ENCODE peak calls at places on chromosomes 16 and 17, in eight cellular contexts. L is coronary artery, N is mucosa of descending colon, A is body of pancreas, Q is MM.1S, M is lung, R is AG09319, J is cardiac muscle cell. O is an unnamed sample.

GRCh38 chr16:47051031-47051430 is 77.6 kb upstream of the DNAJA2 start:
- DNase-seq in L (no peak), N (no peak), A (no peak), Q (no peak), M (no peak), R (no peak), J (no peak), O (no peak)

GRCh38 chr17:37813753-37814152 is 68.9 kb upstream of the HNF1B start:
- DNase-seq in L (no peak), N (no peak), A (no peak), Q (no peak), M (no peak), R (peak), J (no peak), O (no peak)

GRCh38 chr17:13266596-13266995 is 248.8 kb upstream of the ELAC2 start:
- DNase-seq in L (no peak), N (no peak), A (no peak), Q (no peak), M (no peak), R (peak), J (no peak), O (no peak)

GRCh38 chr16:58377932-58378331 is 14.3 kb upstream of the GINS3 start:
- DNase-seq in L (no peak), N (no peak), A (no peak), Q (no peak), M (no peak), R (no peak), J (peak), O (no peak)

GRCh38 chr17:46199379-46199778 is 6.2 kb upstream of the KANSL1 start:
- DNase-seq in L (no peak), N (no peak), A (no peak), Q (no peak), M (no peak), R (no peak), J (peak), O (no peak)

GRCh38 chr16:9311303-9311954 is 220.0 kb downstream of the HAPSTR1 start:
- DNase-seq in L (no peak), N (peak), A (peak), Q (no peak), M (no peak), R (no peak), J (no peak), O (no peak)

GRCh38 chr17:46974086-46974485 is 5.0 kb downstream of the RPRML start:
- DNase-seq in L (no peak), N (no peak), A (no peak), Q (no peak), M (no peak), R (no peak), J (no peak), O (no peak)

GRCh38 chr17:7393613-7394451 is 493 bp downstream of the PLSCR3 start:
- DNase-seq in L (no peak), N (peak), A (no peak), Q (peak), M (no peak), R (no peak), J (peak), O (peak)

GRCh38 chr17:61325382-61326073 is 74.1 kb upstream of the TBX2 start:
- DNase-seq in L (no peak), N (no peak), A (no peak), Q (no peak), M (no peak), R (no peak), J (no peak), O (no peak)

GRCh38 chr17:4933646-4934045 is 1.6 kb downstream of the GP1BA start:
- DNase-seq in L (no peak), N (peak), A (no peak), Q (no peak), M (no peak), R (no peak), J (no peak), O (no peak)

GRCh38 chr17:4935650-4936049 is 3.6 kb downstream of the GP1BA start:
- DNase-seq in L (no peak), N (peak), A (no peak), Q (no peak), M (no peak), R (no peak), J (no peak), O (no peak)

GRCh38 chr17:4932756-4933155 is 679 bp downstream of the GP1BA start:
- DNase-seq in L (no peak), N (peak), A (no peak), Q (no peak), M (no peak), R (no peak), J (no peak), O (no peak)

GRCh38 chr17:4936436-4936835 is 3.4 kb downstream of the SLC25A11 start:
- DNase-seq in L (no peak), N (no peak), A (no peak), Q (no peak), M (no peak), R (no peak), J (no peak), O (no peak)

GRCh38 chr17:4934173-4934979 is 2.3 kb downstream of the GP1BA start:
- DNase-seq in L (no peak), N (peak), A (peak), Q (peak), M (no peak), R (no peak), J (peak), O (peak)
- TF ChIP-seq CTCF in L (no peak), N (no peak), A (no peak), Q (peak), M (no peak), R (peak), J (peak), O (peak)

GRCh38 chr16:12366313-12366712 is 389.8 kb downstream of the SNX29 start:
- DNase-seq in L (no peak), N (no peak), A (no peak), Q (no peak), M (no peak), R (no peak), J (no peak), O (no peak)

GRCh38 chr16:12361016-12361415 is 384.5 kb downstream of the SNX29 start:
- DNase-seq in L (no peak), N (no peak), A (no peak), Q (no peak), M (no peak), R (no peak), J (no peak), O (no peak)

GRCh38 chr16:12358898-12359297 is 382.4 kb downstream of the SNX29 start:
- DNase-seq in L (no peak), N (no peak), A (no peak), Q (no peak), M (no peak), R (no peak), J (no peak), O (no peak)

GRCh38 chr16:12360240-12360639 is 383.7 kb downstream of the SNX29 start:
- DNase-seq in L (no peak), N (no peak), A (no peak), Q (no peak), M (no peak), R (no peak), J (no peak), O (no peak)

DNA sequence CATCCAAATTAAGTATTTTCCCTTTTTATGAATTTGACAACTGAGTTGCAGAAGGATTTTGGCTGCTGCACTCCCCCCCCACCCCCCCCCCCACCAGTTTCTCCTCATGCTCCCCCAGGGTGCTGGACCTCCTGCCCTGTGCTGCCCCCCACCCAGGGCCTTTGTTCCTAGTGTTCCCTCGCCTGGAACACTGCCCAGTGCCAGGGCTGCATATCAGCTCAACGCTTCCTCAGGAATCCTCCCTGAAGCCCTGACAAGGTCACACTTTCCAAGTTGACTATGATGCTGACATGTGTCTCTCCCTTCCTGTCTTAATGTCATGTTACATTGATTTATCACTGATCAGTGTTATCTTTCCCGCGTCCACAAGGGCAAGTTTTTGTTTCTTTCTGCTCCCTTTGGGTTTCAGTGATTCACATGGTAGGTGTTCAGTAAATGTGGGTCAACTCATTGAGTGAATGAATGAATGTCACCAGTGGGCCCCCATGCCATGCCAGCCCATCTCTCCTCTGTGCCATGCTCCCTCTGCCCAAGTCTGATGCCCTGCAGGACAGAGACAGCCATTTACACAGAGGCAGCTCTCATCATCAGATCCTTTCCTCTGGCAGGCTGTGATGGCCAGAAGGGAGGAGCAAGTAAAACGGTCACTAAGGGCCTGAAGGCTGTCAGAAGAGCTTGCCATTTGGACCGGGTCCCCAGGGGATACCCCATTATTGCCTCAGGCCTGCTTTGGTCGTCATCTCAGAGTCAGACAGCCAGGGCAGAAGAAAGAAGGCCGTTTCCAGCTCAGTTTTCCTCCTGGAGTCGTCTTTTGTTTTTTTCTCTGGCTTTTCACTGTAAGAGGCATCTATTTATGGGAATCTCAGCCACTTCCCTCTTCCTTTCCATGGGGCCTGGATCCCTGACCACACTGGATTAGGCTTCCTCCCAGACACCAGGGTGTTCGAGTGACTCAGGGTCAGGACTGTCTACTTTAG is 386.2 kb downstream of the SNX29 start:
- DNase-seq in L (no peak), N (no peak), A (peak), Q (no peak), M (no peak), R (no peak), J (peak), O (no peak)
- TF ChIP-seq CTCF in L (no peak), N (no peak), A (no peak), Q (no peak), M (no peak), R (no peak), J (no peak), O (no peak)

GRCh38 chr16:22671301-22672076 is 142.5 kb upstream of the HS3ST2 start:
- DNase-seq in L (peak), N (no peak), A (no peak), Q (no peak), M (no peak), R (no peak), J (peak), O (no peak)
- TF ChIP-seq CTCF in L (no peak), N (no peak), A (no peak), Q (no peak), M (no peak), R (no peak), J (no peak), O (no peak)

GRCh38 chr16:49443576-49443975 is 70.0 kb downstream of the C16orf78 start:
- DNase-seq in L (no peak), N (no peak), A (no peak), Q (no peak), M (no peak), R (no peak), J (no peak), O (no peak)

GRCh38 chr16:49440156-49441065 is 66.8 kb downstream of the C16orf78 start:
- DNase-seq in L (no peak), N (no peak), A (no peak), Q (peak), M (no peak), R (no peak), J (no peak), O (no peak)

GRCh38 chr16:49442805-49443204 is 69.2 kb downstream of the C16orf78 start:
- DNase-seq in L (no peak), N (no peak), A (no peak), Q (no peak), M (no peak), R (no peak), J (no peak), O (no peak)

GRCh38 chr16:49439676-49440075 is 66.1 kb downstream of the C16orf78 start:
- DNase-seq in L (no peak), N (no peak), A (no peak), Q (no peak), M (no peak), R (no peak), J (no peak), O (no peak)

DNA sequence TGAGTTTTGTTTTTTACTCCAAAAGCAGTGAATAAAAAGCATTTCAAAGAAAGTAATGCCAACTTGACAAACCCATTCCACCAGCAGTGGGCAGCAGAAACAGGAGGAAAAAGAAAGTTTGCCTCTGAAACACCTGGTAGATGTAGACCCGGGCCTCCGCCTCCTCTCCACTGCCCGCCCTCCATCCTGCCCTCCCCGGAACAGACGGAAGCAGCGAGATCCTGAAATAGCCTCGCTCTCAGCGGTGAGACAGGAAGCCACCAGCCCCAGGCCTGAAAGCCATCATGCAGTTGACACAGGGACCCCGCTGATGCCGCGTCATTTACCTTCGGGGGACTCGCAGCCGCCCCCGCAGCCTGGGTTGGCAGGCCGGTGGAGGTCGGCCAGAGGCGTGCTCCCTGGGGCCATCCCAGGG is 67.8 kb downstream of the C16orf78 start:
- DNase-seq in L (no peak), N (peak), A (peak), Q (peak), M (peak), R (no peak), J (peak), O (peak)
- TF ChIP-seq CTCF in L (no peak), N (no peak), A (no peak), Q (peak), M (no peak), R (no peak), J (peak), O (peak)

DNA sequence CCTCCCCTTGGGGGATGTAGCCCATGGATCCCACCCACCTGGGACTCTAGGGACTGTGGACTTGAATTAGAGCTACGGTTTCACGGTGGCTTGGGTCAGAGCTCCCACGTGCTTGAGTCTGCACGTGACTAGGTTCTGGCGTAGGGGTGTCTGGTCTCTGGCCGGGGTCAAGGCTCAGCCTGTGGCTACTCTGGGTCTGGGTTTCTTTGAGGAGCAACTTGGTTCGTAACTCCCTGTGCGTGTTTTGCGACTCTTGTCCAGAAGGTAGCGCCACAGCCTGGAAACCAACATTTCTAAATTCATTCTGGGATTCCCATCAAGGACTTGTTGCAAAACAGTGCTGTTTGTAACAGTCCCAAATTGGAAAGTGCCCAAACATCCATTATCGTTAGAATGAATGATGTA is 462 bp upstream of the GGT6 start:
- DNase-seq in L (no peak), N (no peak), A (no peak), Q (no peak), M (no peak), R (no peak), J (peak), O (no peak)
- TF ChIP-seq CTCF in L (no peak), N (no peak), A (no peak), Q (no peak), M (no peak), R (no peak), J (peak), O (no peak)